ENCODE peak calls at places on chromosome 3, in eight cellular contexts. L is stomach, A is HepG2, G is SK-N-SH, B is spleen, F is GM23338, O is endothelial cell of umbilical vein, Z is esophagus muscularis mucosa. N is an unnamed sample.

GRCh38 chr3:31364711-31365110 is 168.0 kb upstream of the STT3B start:
- DNase-seq in L (no peak), A (no peak), G (no peak), B (no peak), F (no peak), O (no peak), Z (no peak), N (no peak)

GRCh38 chr3:46662771-46663551 is 30.5 kb downstream of the ALS2CL start:
- DNase-seq in L (peak; percentile 28), A (no peak), G (peak; percentile 27), B (no peak), F (no peak), O (no peak), Z (no peak), N (no peak)

GRCh38 chr3:58101499-58102370 is 93.5 kb downstream of the FLNB start:
- DNase-seq in L (peak; percentile 64), A (peak; percentile 98), G (no peak), B (no peak), F (no peak), O (no peak), Z (no peak), N (no peak)

GRCh38 chr3:195253981-195254432 is 17.0 kb downstream of the XXYLT1 start:
- DNase-seq in L (no peak), A (no peak), G (no peak), B (no peak), F (no peak), O (no peak), Z (peak; percentile 85), N (no peak)

GRCh38 chr3:153591566-153592221 is 429.7 kb downstream of the RAP2B start:
- DNase-seq in L (no peak), A (no peak), G (no peak), B (no peak), F (no peak), O (no peak), Z (no peak), N (no peak)

GRCh38 chr3:17142516-17142915 is 257.8 kb downstream of the PLCL2 start:
- DNase-seq in L (no peak), A (no peak), G (no peak), B (no peak), F (no peak), O (no peak), Z (no peak), N (no peak)

GRCh38 chr3:35929158-35929557 is 289.8 kb downstream of the ARPP21 start:
- DNase-seq in L (no peak), A (no peak), G (no peak), B (no peak), F (no peak), O (peak; percentile 74), Z (no peak), N (no peak)

GRCh38 chr3:66138336-66139234 is 82.2 kb upstream of the SLC25A26 start:
- DNase-seq in L (peak; percentile 61), A (peak; percentile 65), G (peak; percentile 72), B (no peak), F (peak; percentile 90), O (peak; percentile 72), Z (no peak), N (peak; percentile 54)

GRCh38 chr3:152797751-152798432 is 37.0 kb upstream of the P2RY1 start:
- DNase-seq in L (no peak), A (no peak), G (no peak), B (no peak), F (no peak), O (peak; percentile 47), Z (no peak), N (no peak)

GRCh38 chr3:10248984-10249748 is 907 bp downstream of the TATDN2 start:
- DNase-seq in L (no peak), A (no peak), G (peak; percentile 48), B (peak; percentile 89), F (peak; percentile 55), O (peak; percentile 35), Z (no peak), N (peak; percentile 79)

GRCh38 chr3:61141184-61141583 is 110.1 kb downstream of the FHIT start:
- DNase-seq in L (no peak), A (no peak), G (no peak), B (no peak), F (peak; percentile 74), O (no peak), Z (no peak), N (no peak)

GRCh38 chr3:98534168-98534567 is 2.4 kb downstream of the GPR15 start:
- DNase-seq in L (no peak), A (no peak), G (no peak), B (no peak), F (no peak), O (no peak), Z (no peak), N (no peak)

GRCh38 chr3:98532275-98532637 is 478 bp downstream of the GPR15 start:
- DNase-seq in L (no peak), A (no peak), G (peak; percentile 22), B (no peak), F (no peak), O (no peak), Z (no peak), N (no peak)

GRCh38 chr3:98534734-98535133 is 3.0 kb downstream of the GPR15 start:
- DNase-seq in L (no peak), A (no peak), G (no peak), B (no peak), F (no peak), O (no peak), Z (no peak), N (no peak)

GRCh38 chr3:98531622-98532274 is at the start of gene GPR15:
- DNase-seq in L (no peak), A (no peak), G (no peak), B (no peak), F (no peak), O (no peak), Z (no peak), N (no peak)

GRCh38 chr3:98532709-98533571 is 1.2 kb downstream of the GPR15 start:
- DNase-seq in L (no peak), A (no peak), G (no peak), B (no peak), F (no peak), O (no peak), Z (no peak), N (no peak)
- TF ChIP-seq POLR2AphosphoS5 in L (no peak), A (no peak), G (no peak), B (no peak), F (no peak), O (no peak), Z (no peak), N (no peak)

DNA sequence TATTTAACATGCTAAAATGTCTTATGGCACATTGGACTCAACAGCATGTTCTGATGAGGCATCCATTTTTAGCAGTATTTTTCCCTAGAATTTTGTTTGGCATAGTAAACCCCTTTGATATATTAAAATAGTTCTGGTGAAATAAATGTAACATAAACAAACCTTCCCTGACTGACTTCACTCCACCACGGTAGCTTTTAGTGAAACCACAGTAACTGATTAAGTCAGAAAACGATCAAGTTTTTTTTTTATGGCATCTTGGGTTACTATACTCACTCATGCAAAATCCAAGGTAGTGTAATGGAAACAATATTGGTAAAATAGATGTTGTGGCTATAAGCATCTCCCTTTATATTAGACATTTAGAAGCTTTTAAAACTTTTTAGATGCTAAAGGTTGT is 2.8 kb downstream of the SERP1 start:
- DNase-seq in L (no peak), A (no peak), G (no peak), B (no peak), F (no peak), O (no peak), Z (no peak), N (no peak)
- H3K4me1 ChIP-seq in L (peaks cover 27% of the 10 kb centered on the region), A (peaks cover 34% of the 10 kb centered on the region), G (peaks cover 5% of the 10 kb centered on the region), B (peaks cover 38% of the 10 kb centered on the region), F (peaks cover 10% of the 10 kb centered on the region), O (peaks cover 25% of the 10 kb centered on the region), Z (peaks cover 36% of the 10 kb centered on the region), N (peaks cover 37% of the 10 kb centered on the region)

GRCh38 chr3:105367406-105368213 is 901 bp downstream of the ALCAM start:
- DNase-seq in L (peak; percentile 77), A (peak; percentile 47), G (peak; percentile 49), B (peak; percentile 92), F (peak; percentile 66), O (peak; percentile 67), Z (no peak), N (peak; percentile 87)

GRCh38 chr3:105369501-105370371 is 3.0 kb downstream of the ALCAM start:
- DNase-seq in L (peak; percentile 79), A (peak; percentile 49), G (peak; percentile 47), B (peak; percentile 89), F (peak; percentile 64), O (peak; percentile 87), Z (peak; percentile 93), N (peak; percentile 74)

GRCh38 chr3:105367063-105367405 is 325 bp downstream of the ALCAM start:
- DNase-seq in L (peak; percentile 40), A (no peak), G (peak; percentile 47), B (peak; percentile 89), F (peak; percentile 23), O (no peak), Z (no peak), N (peak; percentile 87)

GRCh38 chr3:105366302-105367062 is at the start of gene ALCAM:
- DNase-seq in L (peak; percentile 96), A (peak; percentile 87), G (peak; percentile 89), B (peak; percentile 96), F (peak; percentile 97), O (peak; percentile 99), Z (peak; percentile 97), N (peak; percentile 99)

GRCh38 chr3:105368575-105369500 is 2.1 kb downstream of the ALCAM start:
- DNase-seq in L (peak; percentile 70), A (peak; percentile 60), G (peak; percentile 48), B (peak; percentile 88), F (peak; percentile 59), O (peak; percentile 64), Z (no peak), N (peak; percentile 84)
- TF ChIP-seq POLR2AphosphoS5 in L (peak; percentile 62), A (peak; percentile 33), G (peak; percentile 5), B (peak; percentile 69), F (no peak), O (no peak), Z (no peak), N (peak; percentile 71)

GRCh38 chr3:149018247-149018646 is 26.9 kb downstream of the GYG1 start:
- DNase-seq in L (no peak), A (peak; percentile 91), G (no peak), B (no peak), F (no peak), O (no peak), Z (no peak), N (no peak)

GRCh38 chr3:149013726-149014125 is 22.4 kb downstream of the GYG1 start:
- DNase-seq in L (no peak), A (no peak), G (no peak), B (no peak), F (no peak), O (no peak), Z (no peak), N (no peak)

GRCh38 chr3:149016669-149017541 is 25.6 kb downstream of the GYG1 start:
- DNase-seq in L (no peak), A (no peak), G (no peak), B (no peak), F (no peak), O (peak; percentile 37), Z (no peak), N (no peak)

GRCh38 chr3:149016242-149016641 is 24.9 kb downstream of the GYG1 start:
- DNase-seq in L (no peak), A (no peak), G (no peak), B (no peak), F (no peak), O (no peak), Z (no peak), N (no peak)

DNA sequence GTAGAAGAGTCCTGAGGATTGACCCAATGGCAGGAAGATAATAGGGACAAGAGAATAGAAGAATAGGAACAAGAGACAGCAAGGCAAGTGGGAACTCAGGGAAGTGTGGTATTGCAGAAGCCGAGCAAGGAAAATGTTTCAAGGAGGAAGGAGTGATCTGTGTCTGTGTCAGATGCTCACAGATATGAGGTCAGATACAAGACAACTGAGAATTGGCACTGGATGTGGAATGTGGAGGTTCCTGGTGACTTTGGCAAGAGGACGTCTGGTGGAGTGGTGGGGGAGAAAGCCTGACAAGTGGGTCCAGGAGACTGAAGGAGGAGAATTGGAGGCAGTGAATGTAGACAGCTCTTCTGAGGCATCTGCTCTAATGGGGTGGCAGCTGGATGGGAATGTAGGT is 24.0 kb downstream of the GYG1 start:
- DNase-seq in L (no peak), A (no peak), G (no peak), B (no peak), F (no peak), O (no peak), Z (no peak), N (no peak)
- H3K4me1 ChIP-seq in L (peaks cover 6% of the 10 kb centered on the region), A (peaks cover 38% of the 10 kb centered on the region), G (peaks cover 48% of the 10 kb centered on the region), B (peaks cover 4% of the 10 kb centered on the region), F (peaks cover 14% of the 10 kb centered on the region), O (peaks cover 9% of the 10 kb centered on the region), Z (peaks cover 79% of the 10 kb centered on the region), N (peaks cover 4% of the 10 kb centered on the region)